ENCODE peak calls at places on chromosome 7, in eight cellular contexts. D, V, B, E, H, R, W and N are unnamed samples.

GRCh38 chr7:112204776-112205347 is 1.3 kb downstream of the DOCK4 start:
- DNase-seq in D (no peak), V (no peak), B (peak), E (no peak), H (peak), R (peak), W (peak), N (no peak)

GRCh38 chr7:105782391-105783063 is 93.9 kb downstream of the ATXN7L1 start:
- DNase-seq in D (peak), V (no peak), B (no peak), E (no peak), H (peak), R (peak), W (peak), N (no peak)

GRCh38 chr7:22231806-22232205 is 125.1 kb downstream of the RAPGEF5 start:
- DNase-seq in D (no peak), V (no peak), B (no peak), E (no peak), H (no peak), R (no peak), W (no peak), N (no peak)

GRCh38 chr7:30992414-30992813 is 28.7 kb downstream of the GHRHR start:
- DNase-seq in D (no peak), V (no peak), B (no peak), E (no peak), H (no peak), R (no peak), W (no peak), N (no peak)

GRCh38 chr7:101308245-101309085 is 13.1 kb downstream of the IFT22 start:
- DNase-seq in D (peak), V (peak), B (peak), E (peak), H (peak), R (peak), W (no peak), N (no peak)

GRCh38 chr7:46916581-46916980 is 665.3 kb downstream of the TNS3 start:
- DNase-seq in D (no peak), V (no peak), B (no peak), E (no peak), H (no peak), R (no peak), W (no peak), N (no peak)

GRCh38 chr7:55242613-55243012 is 122.5 kb upstream of the LANCL2 start:
- DNase-seq in D (no peak), V (no peak), B (no peak), E (no peak), H (no peak), R (peak), W (no peak), N (no peak)

GRCh38 chr7:25545125-25546008 is 317.1 kb upstream of the NPVF start:
- DNase-seq in D (no peak), V (no peak), B (no peak), E (no peak), H (no peak), R (no peak), W (no peak), N (no peak)

GRCh38 chr7:90387470-90388240 is 15.6 kb upstream of the CLDN12 start:
- DNase-seq in D (no peak), V (no peak), B (no peak), E (no peak), H (no peak), R (peak), W (no peak), N (no peak)

GRCh38 chr7:610531-611280 is 91.1 kb upstream of the PDGFA start:
- DNase-seq in D (no peak), V (no peak), B (no peak), E (no peak), H (no peak), R (no peak), W (no peak), N (peak)

GRCh38 chr7:123716877-123717276 is 31.9 kb downstream of the WASL start:
- DNase-seq in D (no peak), V (no peak), B (no peak), E (no peak), H (no peak), R (no peak), W (no peak), N (no peak)

GRCh38 chr7:76225951-76226350 is 24.3 kb downstream of the SRRM3 start:
- DNase-seq in D (no peak), V (no peak), B (no peak), E (no peak), H (no peak), R (no peak), W (no peak), N (no peak)

GRCh38 chr7:128902761-128903585 is 7.5 kb downstream of the KCP start:
- DNase-seq in D (peak), V (peak), B (peak), E (no peak), H (no peak), R (peak), W (peak), N (no peak)

GRCh38 chr7:16933296-16934248 is 51.8 kb upstream of the AGR3 start:
- DNase-seq in D (no peak), V (no peak), B (no peak), E (no peak), H (no peak), R (no peak), W (no peak), N (no peak)

GRCh38 chr7:29386196-29386765 is 177.4 kb upstream of the PRR15 start:
- DNase-seq in D (no peak), V (no peak), B (no peak), E (no peak), H (no peak), R (no peak), W (no peak), N (no peak)

GRCh38 chr7:47180268-47180826 is 401.6 kb downstream of the TNS3 start:
- DNase-seq in D (no peak), V (peak), B (peak), E (no peak), H (peak), R (peak), W (peak), N (no peak)

GRCh38 chr7:129495987-129496386 is 6.3 kb upstream of the SMKR1 start:
- DNase-seq in D (no peak), V (no peak), B (no peak), E (no peak), H (no peak), R (no peak), W (no peak), N (no peak)

GRCh38 chr7:8937204-8937603 is 503.8 kb downstream of the NXPH1 start:
- DNase-seq in D (no peak), V (no peak), B (no peak), E (no peak), H (no peak), R (no peak), W (no peak), N (no peak)

GRCh38 chr7:131066635-131067034 is 261.0 kb upstream of the MKLN1 start:
- DNase-seq in D (no peak), V (no peak), B (no peak), E (no peak), H (no peak), R (peak), W (no peak), N (no peak)

GRCh38 chr7:292826-293225 is 2.9 kb downstream of the FOXL3 start:
- DNase-seq in D (no peak), V (no peak), B (no peak), E (no peak), H (no peak), R (no peak), W (no peak), N (no peak)